ENCODE peak calls at places on chromosomes 4 and X, in seven cellular contexts. N is GM04503, K is GM13976, R is occipital lobe, P is natural killer cell, D is NB4, S is NCI-H1092 treated with DMSO at 0.1 percent for 48 hours. J is an unnamed sample.

GRCh38 chrX:148723551-148723950 is 223.1 kb downstream of the AFF2 start:
- DNase-seq in N (no peak), K (no peak), R (no peak), P (no peak), D (no peak), S (no peak), J (no peak)

GRCh38 chrX:151513472-151513871 is 50.0 kb upstream of the PASD1 start:
- DNase-seq in N (no peak), K (no peak), R (no peak), P (no peak), D (no peak), S (no peak), J (no peak)

GRCh38 chr4:30844861-30845582 is 124.9 kb downstream of the PCDH7 start:
- DNase-seq in N (no peak), K (no peak), R (no peak), P (no peak), D (no peak), S (no peak), J (no peak)

GRCh38 chr4:156472624-156473023 is 499.0 kb downstream of the PDGFC start:
- DNase-seq in N (no peak), K (no peak), R (no peak), P (no peak), D (no peak), S (no peak), J (no peak)

GRCh38 chr4:77913353-77913752 is 50.7 kb downstream of the MRPL1 start:
- DNase-seq in N (no peak), K (no peak), R (no peak), P (no peak), D (no peak), S (no peak), J (no peak)

GRCh38 chr4:93317046-93317445 is 511.5 kb upstream of the ATOH1 start:
- DNase-seq in N (no peak), K (no peak), R (no peak), P (no peak), D (no peak), S (no peak), J (no peak)

GRCh38 chr4:180150818-180151217 is 2092.4 kb upstream of the TENM3 start:
- DNase-seq in N (no peak), K (no peak), R (no peak), P (no peak), D (peak), S (no peak), J (peak)

GRCh38 chr4:4857001-4857808 is 2.3 kb upstream of the MSX1 start:
- DNase-seq in N (no peak), K (no peak), R (no peak), P (no peak), D (no peak), S (no peak), J (no peak)

GRCh38 chr4:61298178-61298740 is 98.1 kb downstream of the ADGRL3 start:
- DNase-seq in N (no peak), K (no peak), R (no peak), P (no peak), D (no peak), S (no peak), J (no peak)

GRCh38 chr4:151238477-151238876 is 38.5 kb upstream of the PRSS48 start:
- DNase-seq in N (no peak), K (no peak), R (no peak), P (no peak), D (no peak), S (no peak), J (no peak)

GRCh38 chr4:152644130-152644529 is 35.7 kb downstream of the TMEM154 start:
- DNase-seq in N (no peak), K (no peak), R (no peak), P (no peak), D (no peak), S (no peak), J (no peak)

GRCh38 chrX:107537815-107538214 is 88.4 kb downstream of the FRMPD3 start:
- DNase-seq in N (no peak), K (peak), R (no peak), P (no peak), D (peak), S (peak), J (no peak)

GRCh38 chr4:185426960-185427688 is 1.4 kb upstream of the UFSP2 start:
- DNase-seq in N (no peak), K (no peak), R (no peak), P (no peak), D (no peak), S (no peak), J (no peak)

GRCh38 chr4:36256398-36256828 is 12.1 kb upstream of the ARAP2 start:
- DNase-seq in N (no peak), K (peak), R (no peak), P (no peak), D (peak), S (no peak), J (no peak)

GRCh38 chr4:133377286-133377685 is 228.2 kb downstream of the PCDH10 start:
- DNase-seq in N (no peak), K (no peak), R (no peak), P (no peak), D (no peak), S (no peak), J (no peak)

GRCh38 chrX:134173541-134174272 is 63.3 kb upstream of the CCDC160 start:
- DNase-seq in N (no peak), K (peak), R (no peak), P (no peak), D (no peak), S (no peak), J (no peak)

GRCh38 chr4:85861064-85861767 is 386.3 kb downstream of the ARHGAP24 start:
- DNase-seq in N (no peak), K (no peak), R (no peak), P (no peak), D (no peak), S (peak), J (no peak)

GRCh38 chr4:35559559-35560365 is 684.6 kb downstream of the ARAP2 start:
- DNase-seq in N (no peak), K (no peak), R (no peak), P (no peak), D (no peak), S (no peak), J (no peak)

GRCh38 chrX:139194571-139195280 is 335.8 kb upstream of the F9 start:
- DNase-seq in N (no peak), K (no peak), R (no peak), P (no peak), D (no peak), S (no peak), J (no peak)

GRCh38 chr4:37889849-37890500 is 909 bp upstream of the TBC1D1 start:
- DNase-seq in N (no peak), K (no peak), R (peak), P (no peak), D (no peak), S (no peak), J (no peak)

GRCh38 chrX:154607370-154607769 is 11.7 kb downstream of the CTAG1B start:
- DNase-seq in N (no peak), K (no peak), R (no peak), P (no peak), D (no peak), S (peak), J (no peak)

J was measured in HS-5.